ENCODE peak calls at places on chromosomes 5 and 9, in four cellular contexts. Q is HT1080, W is PC-9, H is kidney tubule cell. I is an unnamed sample.
A peak's percentile ranks its signal among the peaks of the same experiment; 100 is the strongest.

GRCh38 chr9:76459691-76460635 is 981 bp downstream of the GCNT1 start:
- DNase-seq in W (peak; percentile 56), H (peak; percentile 71), Q (peak; percentile 46), I (peak; percentile 46)

GRCh38 chr9:72703574-72703973 is 182.2 kb downstream of the TMC1 start:
- DNase-seq in Q (peak; percentile 27), H (no peak), W (no peak), I (no peak)

GRCh38 chr5:14685757-14686156 is 21.2 kb downstream of the OTULIN start:
- DNase-seq in W (peak; percentile 39), Q (peak; percentile 72), H (peak; percentile 57), I (peak; percentile 63)

GRCh38 chr5:135986891-135987401 is 32.2 kb upstream of the LECT2 start:
- DNase-seq in H (no peak), W (no peak), Q (no peak), I (no peak)

GRCh38 chr9:117334101-117334500 is 80.8 kb downstream of the ASTN2 start:
- DNase-seq in W (no peak), Q (no peak), H (peak; percentile 5), I (no peak)

GRCh38 chr5:65742565-65743231 is 20.7 kb downstream of the NLN start:
- DNase-seq in W (peak; percentile 62), Q (peak; percentile 63), H (peak; percentile 81), I (peak; percentile 66)

GRCh38 chr5:27708579-27708978 is 670.2 kb upstream of the CDH9 start:
- DNase-seq in W (no peak), Q (peak; percentile 76), H (peak; percentile 86), I (no peak)

GRCh38 chr9:93257808-93258331 is 73.9 kb downstream of the WNK2 start:
- DNase-seq in H (peak; percentile 6), W (peak; percentile 41), Q (no peak), I (no peak)

GRCh38 chr5:126449751-126450271 is 26.6 kb downstream of the GRAMD2B start:
- DNase-seq in Q (peak; percentile 90), H (peak; percentile 94), W (no peak), I (peak; percentile 25)

GRCh38 chr5:122585111-122585415 is 189.8 kb upstream of the SNX2 start:
- DNase-seq in W (no peak), H (no peak), Q (no peak), I (no peak)

GRCh38 chr9:113608082-113608685 is 144.7 kb downstream of the RGS3 start:
- DNase-seq in Q (no peak), W (no peak), H (no peak), I (no peak)

I was measured in GM13977.